ENCODE peak calls at places on chromosomes 5 and 9, in five cellular contexts. V is activated naive CD8-positive, alpha-beta T cell treated with anti-CD3 and anti-CD28 coated beads, Interleukin-2, amount 50 U/mL, for 24 hours; Q is right cardiac atrium; X is upper lobe of left lung; P is OCI-M1. C is an unnamed sample.

GRCh38 chr9:114516913-114517312 is 11.6 kb upstream of the WHRN start:
- DNase-seq in V (no peak), Q (no peak), X (no peak), P (no peak), C (peak; percentile 26)

GRCh38 chr9:7240569-7241311 is 483.0 kb downstream of the KDM4C start:
- DNase-seq in V (no peak), Q (no peak), X (no peak), P (no peak), C (no peak)

GRCh38 chr9:18805386-18805785 is 227.6 kb downstream of the SAXO1 start:
- DNase-seq in V (no peak), Q (no peak), X (no peak), P (no peak), C (no peak)

GRCh38 chr5:86885489-86886225 is 267.9 kb downstream of the COX7C start:
- DNase-seq in V (no peak), Q (no peak), X (no peak), P (peak; percentile 26), C (peak; percentile 86)

GRCh38 chr9:108057421-108058136 is 568.0 kb upstream of the KLF4 start:
- DNase-seq in V (no peak), Q (no peak), X (no peak), P (peak; percentile 18), C (peak; percentile 97)

GRCh38 chr5:126248611-126249010 is 174.6 kb upstream of the GRAMD2B start:
- DNase-seq in V (no peak), Q (no peak), X (no peak), P (no peak), C (no peak)

GRCh38 chr9:27591093-27591492 is 17.8 kb upstream of the C9orf72 start:
- DNase-seq in V (no peak), Q (no peak), X (no peak), P (no peak), C (no peak)

GRCh38 chr5:59799668-59800374 is 93.7 kb downstream of the PDE4D start:
- DNase-seq in V (no peak), Q (no peak), X (no peak), P (peak; percentile 82), C (peak; percentile 82)

GRCh38 chr9:127817881-127818434 is 15.3 kb downstream of the FPGS start:
- DNase-seq in V (no peak), Q (peak; percentile 67), X (peak; percentile 66), P (no peak), C (no peak)

GRCh38 chr5:92909545-92909962 is 671.5 kb downstream of the NR2F1-AS1 start:
- DNase-seq in V (no peak), Q (peak; percentile 48), X (no peak), P (peak; percentile 38), C (peak; percentile 48)

GRCh38 chr5:59357421-59357977 is 536.0 kb downstream of the PDE4D start:
- DNase-seq in V (no peak), Q (peak; percentile 69), X (no peak), P (peak; percentile 92), C (peak; percentile 66)

GRCh38 chr5:77066823-77067442 is 20.2 kb downstream of the ZBED3 start:
- DNase-seq in V (no peak), Q (peak; percentile 47), X (no peak), P (no peak), C (peak; percentile 73)

GRCh38 chr9:4690144-4690543 is 10.8 kb downstream of the CDC37L1 start:
- DNase-seq in V (no peak), Q (no peak), X (no peak), P (no peak), C (no peak)

C was measured in fibroblast of pulmonary artery.